ENCODE peak calls at places on chromosomes 4 and X, in seven cellular contexts. One of them, this sample, is unnamed.

GRCh38 chr4:48909697-48910096 is 3.1 kb upstream of the OCIAD2 start:
- DNase-seq in HCT116: peak
- DNase-seq in HepG2: no peak
- DNase-seq in GM12878: no peak
- DNase-seq in K562: no peak
- DNase-seq in H1: peak
- DNase-seq in SK-N-SH: peak
- DNase-seq in this sample: no peak

GRCh38 chr4:56086073-56086521 is 137.4 kb downstream of the CEP135 start:
- DNase-seq in H1: peak
- DNase-seq in SK-N-SH: no peak
- DNase-seq in GM12878: no peak
- DNase-seq in HCT116: no peak
- DNase-seq in K562: no peak
- DNase-seq in HepG2: no peak
- DNase-seq in this sample: no peak

GRCh38 chrX:826026-826425 is 195.4 kb downstream of the SHOX start:
- DNase-seq in GM12878: no peak
- DNase-seq in HCT116: no peak
- DNase-seq in HepG2: no peak
- DNase-seq in SK-N-SH: no peak
- DNase-seq in K562: no peak
- DNase-seq in H1: no peak
- DNase-seq in this sample: no peak

GRCh38 chrX:154051210-154051810 is 31.6 kb upstream of the IRAK1 start:
- DNase-seq in K562: peak
- DNase-seq in H1: no peak
- DNase-seq in GM12878: no peak
- DNase-seq in HCT116: peak
- DNase-seq in HepG2: peak
- DNase-seq in SK-N-SH: peak
- DNase-seq in this sample: no peak

GRCh38 chr4:24927039-24927438 is 14.2 kb upstream of the CCDC149 start:
- DNase-seq in GM12878: no peak
- DNase-seq in H1: no peak
- DNase-seq in HCT116: no peak
- DNase-seq in SK-N-SH: no peak
- DNase-seq in HepG2: no peak
- DNase-seq in K562: no peak
- DNase-seq in this sample: no peak

GRCh38 chr4:24917076-24917856 is 4.4 kb upstream of the CCDC149 start:
- DNase-seq in HepG2: no peak
- DNase-seq in SK-N-SH: no peak
- DNase-seq in GM12878: no peak
- DNase-seq in H1: no peak
- DNase-seq in K562: no peak
- DNase-seq in HCT116: no peak
- DNase-seq in this sample: no peak

GRCh38 chr4:90328558-90328957 is 201.4 kb downstream of the CCSER1 start:
- DNase-seq in HepG2: no peak
- DNase-seq in HCT116: peak
- DNase-seq in GM12878: no peak
- DNase-seq in K562: no peak
- DNase-seq in H1: no peak
- DNase-seq in SK-N-SH: peak
- DNase-seq in this sample: no peak

GRCh38 chr4:153191795-153192363 is 12.4 kb upstream of the TRIM2 start:
- DNase-seq in K562: no peak
- DNase-seq in H1: no peak
- DNase-seq in SK-N-SH: no peak
- DNase-seq in GM12878: no peak
- DNase-seq in HCT116: no peak
- DNase-seq in HepG2: no peak
- DNase-seq in this sample: no peak

GRCh38 chr4:55671667-55672066 is 35.6 kb upstream of the NMU start:
- DNase-seq in K562: no peak
- DNase-seq in GM12878: no peak
- DNase-seq in HepG2: no peak
- DNase-seq in HCT116: no peak
- DNase-seq in SK-N-SH: no peak
- DNase-seq in H1: no peak
- DNase-seq in this sample: no peak

GRCh38 chr4:88860594-88860993 is 163.0 kb upstream of the NAP1L5 start:
- DNase-seq in HepG2: no peak
- DNase-seq in HCT116: no peak
- DNase-seq in H1: no peak
- DNase-seq in GM12878: no peak
- DNase-seq in K562: no peak
- DNase-seq in SK-N-SH: no peak
- DNase-seq in this sample: no peak

GRCh38 chr4:105509291-105509690 is 35.4 kb upstream of the PPA2 start:
- DNase-seq in K562: no peak
- DNase-seq in HepG2: no peak
- DNase-seq in HCT116: no peak
- DNase-seq in H1: no peak
- DNase-seq in SK-N-SH: no peak
- DNase-seq in GM12878: peak
- DNase-seq in this sample: no peak

GRCh38 chr4:13990596-13991589 is 363.4 kb upstream of the BOD1L1 start:
- DNase-seq in K562: no peak
- DNase-seq in HepG2: peak
- DNase-seq in HCT116: no peak
- DNase-seq in SK-N-SH: peak
- DNase-seq in H1: no peak
- DNase-seq in GM12878: no peak
- DNase-seq in this sample: no peak

GRCh38 chrX:129925305-129926092 is 19.5 kb downstream of the UTP14A start:
- DNase-seq in HCT116: peak
- DNase-seq in K562: peak
- DNase-seq in HepG2: peak
- DNase-seq in GM12878: no peak
- DNase-seq in H1: peak
- DNase-seq in SK-N-SH: peak
- DNase-seq in this sample: no peak

GRCh38 chr4:186844059-186844681 is 120.5 kb upstream of the FAT1 start:
- DNase-seq in H1: no peak
- DNase-seq in GM12878: no peak
- DNase-seq in K562: no peak
- DNase-seq in HCT116: no peak
- DNase-seq in SK-N-SH: no peak
- DNase-seq in HepG2: no peak
- DNase-seq in this sample: peak

GRCh38 chrX:109872021-109872730 is 130.7 kb upstream of the TMEM164 start:
- DNase-seq in K562: no peak
- DNase-seq in H1: no peak
- DNase-seq in HCT116: no peak
- DNase-seq in SK-N-SH: no peak
- DNase-seq in HepG2: peak
- DNase-seq in GM12878: no peak
- DNase-seq in this sample: no peak
- TF ChIP-seq JUND in K562: no peak
- TF ChIP-seq JUND in H1: no peak
- TF ChIP-seq JUND in HCT116: no peak
- TF ChIP-seq JUND in SK-N-SH: no peak
- TF ChIP-seq JUND in HepG2: no peak
- TF ChIP-seq JUND in GM12878: no peak
- TF ChIP-seq JUND in this sample: no peak

GRCh38 chrX:9160698-9161329 is 126.9 kb upstream of the FAM9B start:
- DNase-seq in GM12878: no peak
- DNase-seq in HepG2: no peak
- DNase-seq in K562: no peak
- DNase-seq in SK-N-SH: no peak
- DNase-seq in H1: no peak
- DNase-seq in HCT116: no peak
- DNase-seq in this sample: no peak

GRCh38 chrX:9166566-9166909 is 132.6 kb upstream of the FAM9B start:
- DNase-seq in K562: no peak
- DNase-seq in SK-N-SH: no peak
- DNase-seq in GM12878: no peak
- DNase-seq in HepG2: no peak
- DNase-seq in H1: no peak
- DNase-seq in HCT116: no peak
- DNase-seq in this sample: no peak

GRCh38 chrX:9163153-9163790 is 129.3 kb upstream of the FAM9B start:
- DNase-seq in HepG2: no peak
- DNase-seq in GM12878: no peak
- DNase-seq in SK-N-SH: no peak
- DNase-seq in K562: no peak
- DNase-seq in HCT116: no peak
- DNase-seq in H1: no peak
- DNase-seq in this sample: no peak

GRCh38 chrX:9164086-9164485 is 130.2 kb upstream of the FAM9B start:
- DNase-seq in HCT116: no peak
- DNase-seq in HepG2: no peak
- DNase-seq in SK-N-SH: no peak
- DNase-seq in K562: no peak
- DNase-seq in GM12878: no peak
- DNase-seq in H1: no peak
- DNase-seq in this sample: no peak

DNA sequence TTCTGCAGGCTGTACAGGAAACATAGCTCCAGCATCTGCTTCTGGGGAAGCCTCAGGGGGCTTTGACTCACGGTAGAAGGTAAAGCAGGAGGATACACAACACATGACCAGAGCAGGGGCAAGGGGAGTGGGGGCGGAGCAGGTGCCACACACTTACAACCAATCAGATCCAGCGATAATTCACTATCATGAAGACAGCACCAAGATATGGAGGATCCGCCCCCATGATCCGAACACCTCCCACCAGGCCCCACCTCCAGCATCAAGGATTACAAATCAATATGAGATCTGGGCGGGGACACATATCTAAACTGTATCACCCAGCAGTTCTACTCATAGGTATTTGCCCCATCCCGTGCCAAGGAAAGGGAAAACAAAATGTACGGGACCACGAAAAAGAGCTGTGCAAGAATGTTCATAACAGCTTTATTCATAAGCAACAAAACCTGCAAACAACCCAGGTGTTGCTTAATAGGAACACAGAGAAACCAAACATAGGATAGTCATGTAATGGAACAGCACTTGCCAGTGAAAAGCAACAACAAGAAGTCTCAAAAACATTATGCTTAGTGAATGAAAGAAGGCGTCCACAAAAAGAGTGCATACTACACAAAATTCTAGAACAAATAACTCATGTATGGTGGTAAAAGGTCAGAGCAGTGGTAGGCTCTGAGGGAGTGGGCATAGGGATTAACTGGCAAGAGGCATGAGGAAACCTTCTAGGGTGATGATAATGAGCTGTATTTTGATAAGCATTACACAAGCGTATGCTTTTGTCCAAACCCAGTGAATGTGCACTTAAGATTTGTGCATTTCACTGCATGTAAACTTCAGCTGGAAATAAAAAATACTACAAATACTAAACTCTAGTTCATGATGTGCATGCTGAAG is 130.9 kb upstream of the FAM9B start:
- DNase-seq in HepG2: no peak
- DNase-seq in GM12878: no peak
- DNase-seq in K562: no peak
- DNase-seq in HCT116: no peak
- DNase-seq in SK-N-SH: no peak
- DNase-seq in H1: no peak
- DNase-seq in this sample: no peak
- TF ChIP-seq JUND in HepG2: no peak
- TF ChIP-seq JUND in GM12878: no peak
- TF ChIP-seq JUND in K562: no peak
- TF ChIP-seq JUND in HCT116: no peak
- TF ChIP-seq JUND in SK-N-SH: no peak
- TF ChIP-seq JUND in H1: no peak
- TF ChIP-seq JUND in this sample: no peak

GRCh38 chrX:50941638-50942037 is 31.1 kb downstream of the BMP15 start:
- DNase-seq in H1: no peak
- DNase-seq in SK-N-SH: peak
- DNase-seq in K562: no peak
- DNase-seq in HepG2: no peak
- DNase-seq in GM12878: no peak
- DNase-seq in HCT116: no peak
- DNase-seq in this sample: peak
- TF ChIP-seq JUND in H1: no peak
- TF ChIP-seq JUND in SK-N-SH: no peak
- TF ChIP-seq JUND in K562: no peak
- TF ChIP-seq JUND in HepG2: no peak
- TF ChIP-seq JUND in GM12878: no peak
- TF ChIP-seq JUND in HCT116: no peak
- TF ChIP-seq JUND in this sample: no peak

DNA sequence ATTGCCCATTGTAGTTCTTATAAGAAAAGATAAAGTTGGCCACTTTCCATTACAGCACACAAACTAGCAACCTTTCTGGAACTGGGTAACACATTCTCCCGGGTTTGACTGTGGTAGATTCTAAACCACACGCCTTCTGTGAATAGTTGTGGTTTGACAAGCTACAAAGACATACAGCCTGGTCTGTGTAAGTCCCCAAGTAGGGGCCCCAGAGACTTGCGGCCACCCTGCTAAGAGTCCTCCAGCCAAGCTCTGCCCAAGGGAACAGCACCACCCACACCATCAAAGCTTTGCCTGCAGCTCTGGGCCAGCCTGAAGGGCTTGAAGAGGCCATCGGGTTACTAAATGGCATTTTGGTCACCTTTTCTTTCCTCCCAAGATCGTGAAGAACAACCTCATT is 203.4 kb downstream of the MAML3 start:
- DNase-seq in H1: no peak
- DNase-seq in K562: no peak
- DNase-seq in HepG2: no peak
- DNase-seq in SK-N-SH: no peak
- DNase-seq in HCT116: no peak
- DNase-seq in GM12878: peak
- DNase-seq in this sample: peak
- TF ChIP-seq JUND in H1: no peak
- TF ChIP-seq JUND in K562: no peak
- TF ChIP-seq JUND in HepG2: no peak
- TF ChIP-seq JUND in SK-N-SH: no peak
- TF ChIP-seq JUND in HCT116: no peak
- TF ChIP-seq JUND in GM12878: no peak
- TF ChIP-seq JUND in this sample: no peak

This sample was measured in T47D.